ENCODE peak calls at places on chromosomes 13 and 19, in six cellular contexts. F, D, G, K, M and S are unnamed samples.

GRCh38 chr19:3817761-3818160 is 31.6 kb upstream of the MATK start:
- DNase-seq in F (no peak), D (no peak), G (no peak), K (no peak), M (no peak), S (no peak)

GRCh38 chr13:49112782-49113525 is 107.2 kb upstream of the MLNR start:
- DNase-seq in F (no peak), D (no peak), G (no peak), K (no peak), M (no peak), S (no peak)

GRCh38 chr19:2777952-2778683 is 5.0 kb downstream of the SGTA start:
- DNase-seq in F (no peak), D (no peak), G (no peak), K (no peak), M (no peak), S (no peak)

GRCh38 chr19:9913237-9914000 is 22.9 kb downstream of the OLFM2 start:
- DNase-seq in F (peak; percentile 62), D (peak; percentile 60), G (no peak), K (no peak), M (no peak), S (no peak)

GRCh38 chr19:55467236-55468053 is 2.9 kb upstream of the C19orf85 start:
- DNase-seq in F (peak; percentile 72), D (peak; percentile 89), G (no peak), K (no peak), M (no peak), S (peak; percentile 85)

GRCh38 chr19:23346696-23347095 is 48.6 kb downstream of the ZNF91 start:
- DNase-seq in F (no peak), D (no peak), G (no peak), K (no peak), M (no peak), S (no peak)

GRCh38 chr19:19056636-19057275 is 7.0 kb upstream of the SLC25A42 start:
- DNase-seq in F (no peak), D (no peak), G (no peak), K (no peak), M (no peak), S (no peak)

GRCh38 chr13:45828253-45828968 is 23.1 kb downstream of the SIAH3 start:
- DNase-seq in F (no peak), D (no peak), G (no peak), K (no peak), M (no peak), S (no peak)

GRCh38 chr13:27472441-27472840 is 22.1 kb upstream of the MTIF3 start:
- DNase-seq in F (no peak), D (no peak), G (no peak), K (no peak), M (no peak), S (no peak)